ENCODE peak calls at places on chromosomes 16 and 17, in ten cellular contexts. I is GM18507; T is T-helper 2 cell; W is ELR; F is CD8-positive, alpha-beta T cell; V is endothelial cell; X is HT-29; B is skeletal muscle cell; P is stimulated activated CD4-positive, alpha-beta T cell treated with anti-CD3 and anti-CD28 coated beads, Interleukin-15, amount 100 ng/mL, for 24 hours; M is frontal cortex. U is an unnamed sample.

GRCh38 chr17:75109047-75109406 is 742 bp upstream of the ARMC7 start:
- DNase-seq in I (no peak), T (no peak), W (no peak), F (no peak), V (no peak), X (no peak), B (no peak), P (no peak), M (no peak), U (no peak)

GRCh38 chr17:77958716-77959215 is 263 bp downstream of the TNRC6C start:
- DNase-seq in I (no peak), T (no peak), W (no peak), F (no peak), V (no peak), X (no peak), B (no peak), P (no peak), M (peak), U (no peak)

GRCh38 chr17:29726721-29727252 is 104.1 kb upstream of the CORO6 start:
- DNase-seq in I (no peak), T (no peak), W (peak), F (no peak), V (peak), X (no peak), B (no peak), P (no peak), M (no peak), U (no peak)

GRCh38 chr17:60155427-60155814 is 5.6 kb downstream of the CA4 start:
- DNase-seq in I (no peak), T (no peak), W (no peak), F (no peak), V (no peak), X (no peak), B (no peak), P (no peak), M (no peak), U (no peak)

GRCh38 chr17:2253768-2254406 is 49.7 kb downstream of the SMG6 start:
- DNase-seq in I (peak), T (no peak), W (no peak), F (no peak), V (no peak), X (no peak), B (no peak), P (peak), M (no peak), U (no peak)

GRCh38 chr16:74026373-74027281 is 270.0 kb upstream of the PSMD7 start:
- DNase-seq in I (no peak), T (no peak), W (no peak), F (no peak), V (no peak), X (no peak), B (no peak), P (no peak), M (no peak), U (no peak)

GRCh38 chr17:61770043-61770442 is 93.3 kb downstream of the BRIP1 start:
- DNase-seq in I (no peak), T (no peak), W (peak), F (no peak), V (no peak), X (no peak), B (no peak), P (no peak), M (no peak), U (no peak)

GRCh38 chr16:3696425-3697218 is 20.7 kb downstream of the TRAP1 start:
- DNase-seq in I (no peak), T (no peak), W (peak), F (no peak), V (no peak), X (peak), B (peak), P (no peak), M (no peak), U (peak)

GRCh38 chr17:3683054-3683511 is 12.9 kb downstream of the P2RX5 start:
- DNase-seq in I (peak), T (no peak), W (peak), F (peak), V (peak), X (peak), B (no peak), P (peak), M (peak), U (no peak)

GRCh38 chr16:31200821-31201510 is 1.6 kb downstream of the PYCARD start:
- DNase-seq in I (no peak), T (no peak), W (peak), F (peak), V (no peak), X (no peak), B (no peak), P (peak), M (no peak), U (no peak)

GRCh38 chr16:1003551-1004347 is 22.2 kb downstream of the SOX8 start:
- DNase-seq in I (no peak), T (no peak), W (peak), F (peak), V (no peak), X (no peak), B (no peak), P (peak), M (no peak), U (no peak)

GRCh38 chr16:49876716-49877129 is 20.8 kb upstream of the ZNF423 start:
- DNase-seq in I (peak), T (no peak), W (peak), F (no peak), V (peak), X (peak), B (no peak), P (peak), M (peak), U (no peak)

GRCh38 chr17:6818938-6819337 is 12.6 kb downstream of the TEKT1 start:
- DNase-seq in I (no peak), T (no peak), W (no peak), F (no peak), V (no peak), X (no peak), B (no peak), P (no peak), M (no peak), U (no peak)

GRCh38 chr16:24070851-24071250 is 185.3 kb upstream of the CACNG3 start:
- DNase-seq in I (peak), T (no peak), W (peak), F (no peak), V (peak), X (peak), B (no peak), P (peak), M (peak), U (no peak)

GRCh38 chr17:43368740-43369506 is 29.9 kb upstream of the ARL4D start:
- DNase-seq in I (no peak), T (peak), W (peak), F (peak), V (peak), X (peak), B (no peak), P (peak), M (peak), U (no peak)

GRCh38 chr17:49035470-49036269 is 38.5 kb downstream of the IGF2BP1 start:
- DNase-seq in I (peak), T (no peak), W (peak), F (peak), V (peak), X (peak), B (no peak), P (peak), M (no peak), U (no peak)

GRCh38 chr17:2029911-2030778 is at the start of gene DPH1:
- DNase-seq in I (peak), T (peak), W (peak), F (peak), V (peak), X (peak), B (peak), P (peak), M (peak), U (peak)

GRCh38 chr17:55644346-55644745 is 78.3 kb downstream of the TMEM100 start:
- DNase-seq in I (no peak), T (no peak), W (no peak), F (no peak), V (no peak), X (no peak), B (no peak), P (no peak), M (no peak), U (no peak)

GRCh38 chr17:71438631-71439146 is 682.1 kb upstream of the SOX9 start:
- DNase-seq in I (no peak), T (no peak), W (peak), F (no peak), V (no peak), X (peak), B (peak), P (no peak), M (no peak), U (peak)

GRCh38 chr17:83029571-83029970 is 49.8 kb upstream of the METRNL start:
- DNase-seq in I (no peak), T (no peak), W (no peak), F (no peak), V (no peak), X (no peak), B (no peak), P (no peak), M (no peak), U (no peak)

GRCh38 chr17:51560398-51560797 is 300.1 kb downstream of the UTP18 start:
- DNase-seq in I (no peak), T (no peak), W (no peak), F (no peak), V (no peak), X (no peak), B (no peak), P (no peak), M (no peak), U (no peak)

GRCh38 chr16:4698321-4699029 is 5.1 kb downstream of the NUDT16L1 start:
- DNase-seq in I (no peak), T (no peak), W (no peak), F (no peak), V (no peak), X (no peak), B (no peak), P (no peak), M (no peak), U (no peak)

GRCh38 chr17:60352071-60352470 is 39.9 kb downstream of the USP32 start:
- DNase-seq in I (no peak), T (no peak), W (no peak), F (no peak), V (no peak), X (no peak), B (no peak), P (no peak), M (no peak), U (no peak)

GRCh38 chr16:3819741-3820724 is 60.5 kb downstream of the CREBBP start:
- DNase-seq in I (no peak), T (no peak), W (peak), F (no peak), V (no peak), X (peak), B (peak), P (no peak), M (peak), U (peak)

GRCh38 chr16:67150833-67151396 is at the start of gene B3GNT9:
- DNase-seq in I (no peak), T (no peak), W (peak), F (peak), V (no peak), X (peak), B (no peak), P (peak), M (peak), U (no peak)

GRCh38 chr17:65156185-65156834 is 19.1 kb downstream of the RGS9 start:
- DNase-seq in I (no peak), T (no peak), W (no peak), F (no peak), V (no peak), X (no peak), B (no peak), P (no peak), M (no peak), U (no peak)

U was measured in AG09309.